ENCODE peak calls at places on chromosome 14, in four cellular contexts. One of them, this sample, is unnamed.

GRCh38 chr14:99352688-99353280 is 80.8 kb upstream of the BCL11B start:
- DNase-seq in K562: no peak
- DNase-seq in HepG2: no peak
- DNase-seq in A549: no peak
- DNase-seq in this sample: no peak

GRCh38 chr14:20612403-20612802 is 21.2 kb upstream of the RNASE12 start:
- DNase-seq in HepG2: no peak
- DNase-seq in A549: no peak
- DNase-seq in K562: no peak
- DNase-seq in this sample: no peak

GRCh38 chr14:74326369-74327152 is 21.7 kb upstream of the VRTN start:
- DNase-seq in K562: no peak
- DNase-seq in A549: no peak
- DNase-seq in HepG2: peak; percentile 26
- DNase-seq in this sample: no peak

GRCh38 chr14:42138406-42138805 is 531.7 kb downstream of the LRFN5 start:
- DNase-seq in K562: no peak
- DNase-seq in HepG2: no peak
- DNase-seq in A549: no peak
- DNase-seq in this sample: no peak

GRCh38 chr14:72457641-72458040 is 436.3 kb downstream of the DPF3 start:
- DNase-seq in HepG2: no peak
- DNase-seq in K562: no peak
- DNase-seq in A549: peak; percentile 33
- DNase-seq in this sample: no peak

GRCh38 chr14:36996133-36996856 is 176.1 kb downstream of the SLC25A21 start:
- DNase-seq in K562: peak; percentile 44
- DNase-seq in HepG2: no peak
- DNase-seq in A549: peak; percentile 59
- DNase-seq in this sample: no peak

GRCh38 chr14:69153848-69154208 is 909 bp upstream of the DCAF5 start:
- DNase-seq in K562: no peak
- DNase-seq in A549: peak; percentile 9
- DNase-seq in HepG2: peak; percentile 9
- DNase-seq in this sample: no peak

GRCh38 chr14:47539065-47539464 is 136.3 kb downstream of the MDGA2 start:
- DNase-seq in A549: peak; percentile 13
- DNase-seq in K562: no peak
- DNase-seq in HepG2: peak; percentile 10
- DNase-seq in this sample: no peak

GRCh38 chr14:72822946-72823611 is 70.8 kb downstream of the DPF3 start:
- DNase-seq in K562: peak; percentile 81
- DNase-seq in A549: no peak
- DNase-seq in HepG2: no peak
- DNase-seq in this sample: no peak

GRCh38 chr14:69719501-69719951 is 47.4 kb upstream of the SRSF5 start:
- DNase-seq in HepG2: no peak
- DNase-seq in A549: no peak
- DNase-seq in K562: no peak
- DNase-seq in this sample: no peak

GRCh38 chr14:95527392-95528002 is 7.4 kb upstream of the GLRX5 start:
- DNase-seq in A549: peak; percentile 44
- DNase-seq in HepG2: peak; percentile 36
- DNase-seq in K562: no peak
- DNase-seq in this sample: no peak

GRCh38 chr14:68376067-68376810 is 416.6 kb downstream of the ZFP36L1 start:
- DNase-seq in K562: no peak
- DNase-seq in A549: no peak
- DNase-seq in HepG2: no peak
- DNase-seq in this sample: no peak

GRCh38 chr14:57889245-57889644 is 23.4 kb upstream of the SLC35F4 start:
- DNase-seq in K562: no peak
- DNase-seq in A549: no peak
- DNase-seq in HepG2: no peak
- DNase-seq in this sample: no peak

GRCh38 chr14:29007990-29008389 is 241.4 kb downstream of the FOXG1 start:
- DNase-seq in A549: no peak
- DNase-seq in HepG2: no peak
- DNase-seq in K562: no peak
- DNase-seq in this sample: no peak
- TF ChIP-seq REST in A549: no peak
- TF ChIP-seq REST in HepG2: no peak
- TF ChIP-seq REST in K562: no peak
- TF ChIP-seq REST in this sample: no peak

DNA sequence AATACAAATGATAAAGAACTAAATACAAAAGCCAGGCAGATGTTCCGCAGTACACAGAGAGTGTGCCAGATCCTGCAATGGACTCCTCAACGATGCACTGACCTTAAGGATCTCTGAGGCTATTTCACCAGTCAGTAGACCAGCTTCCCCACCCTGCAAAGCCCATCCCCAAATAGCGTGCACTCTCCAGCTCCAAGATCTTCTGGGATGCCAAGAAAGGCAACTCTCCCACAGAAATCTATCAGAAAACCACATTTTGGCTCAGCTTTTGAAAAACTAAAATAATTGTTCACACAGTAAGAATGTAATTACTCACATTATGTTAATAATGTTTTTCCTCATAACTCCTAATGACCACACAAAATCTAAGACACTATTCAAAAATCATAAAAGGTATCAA is 90.4 kb downstream of the PPP2R5E start:
- DNase-seq in K562: no peak
- DNase-seq in HepG2: no peak
- DNase-seq in A549: no peak
- DNase-seq in this sample: no peak
- TF ChIP-seq ESRRA in K562: no peak
- TF ChIP-seq ESRRA in HepG2: no peak
- TF ChIP-seq ESRRA in A549: no peak
- TF ChIP-seq ESRRA in this sample: no peak

GRCh38 chr14:51654549-51654879 is 2.8 kb downstream of the FRMD6 start:
- DNase-seq in K562: no peak
- DNase-seq in HepG2: no peak
- DNase-seq in A549: no peak
- DNase-seq in this sample: no peak

GRCh38 chr14:51660720-51661119 is 9.0 kb downstream of the FRMD6 start:
- DNase-seq in K562: no peak
- DNase-seq in A549: no peak
- DNase-seq in HepG2: no peak
- DNase-seq in this sample: no peak

GRCh38 chr14:51661504-51661903 is 9.8 kb downstream of the FRMD6 start:
- DNase-seq in HepG2: no peak
- DNase-seq in K562: no peak
- DNase-seq in A549: no peak
- DNase-seq in this sample: no peak

GRCh38 chr14:51658441-51659173 is 6.9 kb downstream of the FRMD6 start:
- DNase-seq in K562: no peak
- DNase-seq in HepG2: no peak
- DNase-seq in A549: no peak
- DNase-seq in this sample: no peak

GRCh38 chr14:51657762-51658161 is 6.1 kb downstream of the FRMD6 start:
- DNase-seq in K562: no peak
- DNase-seq in A549: no peak
- DNase-seq in HepG2: no peak
- DNase-seq in this sample: no peak
- TF ChIP-seq REST in K562: no peak
- TF ChIP-seq REST in A549: no peak
- TF ChIP-seq REST in HepG2: no peak
- TF ChIP-seq REST in this sample: no peak

DNA sequence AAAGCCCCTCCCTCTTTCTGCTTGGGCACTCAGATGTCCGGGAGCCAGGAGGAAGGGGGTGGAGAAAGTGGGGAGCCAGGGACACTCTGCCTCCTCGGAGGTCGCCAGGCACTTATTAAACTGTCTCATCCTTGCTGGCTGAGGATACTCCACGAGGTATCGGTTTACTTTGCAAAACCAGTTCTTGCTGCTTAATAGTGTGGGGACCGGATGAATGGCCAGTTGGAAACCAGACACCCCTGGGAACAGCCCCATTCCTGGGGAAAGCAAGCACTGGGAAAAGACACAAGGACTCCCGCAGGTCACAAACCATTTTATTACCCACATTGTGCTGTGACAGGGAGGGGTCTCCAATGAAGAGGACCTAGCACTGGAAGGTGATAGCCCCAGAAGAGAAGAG is 34.2 kb downstream of the CCDC88C start:
- DNase-seq in HepG2: no peak
- DNase-seq in K562: no peak
- DNase-seq in A549: no peak
- DNase-seq in this sample: no peak
- TF ChIP-seq ESRRA in HepG2: no peak
- TF ChIP-seq ESRRA in K562: no peak
- TF ChIP-seq ESRRA in A549: no peak
- TF ChIP-seq ESRRA in this sample: no peak

DNA sequence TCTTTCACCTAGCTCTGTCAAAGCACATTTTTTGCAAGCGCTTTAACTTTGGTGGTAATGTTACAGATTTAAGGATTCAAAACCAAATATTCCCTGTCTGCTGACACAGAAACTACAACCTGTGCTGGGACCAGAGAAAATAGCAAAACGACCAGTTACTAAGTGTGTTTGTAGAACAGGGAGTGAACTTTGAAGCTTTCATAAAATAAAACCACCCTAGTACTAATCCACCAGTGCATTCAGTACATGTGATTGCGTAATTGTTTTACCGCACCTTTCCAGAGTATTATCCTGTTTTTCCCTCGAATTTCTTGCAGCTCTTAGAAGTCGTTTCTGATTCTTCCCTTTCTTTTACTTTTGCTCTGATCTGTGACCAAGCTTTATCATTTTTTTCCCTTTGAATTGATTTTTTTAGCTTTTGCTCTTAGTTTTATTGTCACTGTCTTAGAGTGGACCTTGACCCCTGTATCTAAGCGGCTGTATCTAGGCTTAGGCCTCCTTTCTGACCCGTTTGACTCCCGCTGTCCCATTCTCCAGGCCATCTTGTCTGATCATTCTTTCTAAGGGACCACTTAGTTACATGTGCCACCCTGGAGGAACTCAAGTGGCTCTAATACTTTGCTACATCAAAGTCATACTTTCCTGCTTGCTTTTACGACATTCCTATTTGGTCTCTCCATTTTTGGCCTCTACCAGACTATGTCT is 429.4 kb downstream of the PCNX1 start:
- DNase-seq in K562: no peak
- DNase-seq in HepG2: peak; percentile 78
- DNase-seq in A549: no peak
- DNase-seq in this sample: no peak
- TF ChIP-seq REST in K562: no peak
- TF ChIP-seq REST in HepG2: peak; percentile 34
- TF ChIP-seq REST in A549: no peak
- TF ChIP-seq REST in this sample: no peak

GRCh38 chr14:92704036-92704804 is 44.2 kb downstream of the LGMN start:
- DNase-seq in HepG2: no peak
- DNase-seq in A549: no peak
- DNase-seq in K562: no peak
- DNase-seq in this sample: peak; percentile 92
- TF ChIP-seq ESRRA in HepG2: no peak
- TF ChIP-seq ESRRA in A549: no peak
- TF ChIP-seq ESRRA in K562: no peak
- TF ChIP-seq ESRRA in this sample: no peak

GRCh38 chr14:33191855-33192254 is 253.2 kb downstream of the NPAS3 start:
- DNase-seq in HepG2: no peak
- DNase-seq in K562: no peak
- DNase-seq in A549: no peak
- DNase-seq in this sample: no peak
- TF ChIP-seq REST in HepG2: no peak
- TF ChIP-seq REST in K562: no peak
- TF ChIP-seq REST in A549: no peak
- TF ChIP-seq REST in this sample: no peak

GRCh38 chr14:102280376-102280962 is 24.5 kb downstream of the MOK start:
- DNase-seq in HepG2: no peak
- DNase-seq in K562: no peak
- DNase-seq in A549: peak; percentile 77
- DNase-seq in this sample: no peak
- TF ChIP-seq ESRRA in HepG2: no peak
- TF ChIP-seq ESRRA in K562: no peak
- TF ChIP-seq ESRRA in A549: no peak
- TF ChIP-seq ESRRA in this sample: no peak

GRCh38 chr14:23352506-23353432 is at the start of gene SLC22A17:
- DNase-seq in HepG2: peak; percentile 45
- DNase-seq in A549: peak; percentile 65
- DNase-seq in K562: no peak
- DNase-seq in this sample: no peak
- TF ChIP-seq REST in HepG2: no peak
- TF ChIP-seq REST in A549: no peak
- TF ChIP-seq REST in K562: no peak
- TF ChIP-seq REST in this sample: no peak

GRCh38 chr14:54673193-54674121 is 106.5 kb downstream of the SAMD4A start:
- DNase-seq in HepG2: no peak
- DNase-seq in A549: no peak
- DNase-seq in K562: peak; percentile 22
- DNase-seq in this sample: no peak
- TF ChIP-seq ESRRA in HepG2: no peak
- TF ChIP-seq ESRRA in A549: no peak
- TF ChIP-seq ESRRA in K562: no peak
- TF ChIP-seq ESRRA in this sample: no peak